ENCODE peak calls at places on chromosomes 11 and 22, in four cellular contexts. One of them, this sample, is unnamed.

GRCh38 chr11:12249590-12250260 is 127.6 kb upstream of the PARVA start:
- DNase-seq in psoas muscle: no peak
- DNase-seq in tibial artery: no peak
- DNase-seq in ascending aorta: no peak
- DNase-seq in this sample: no peak

GRCh38 chr11:117876049-117876340 is 463 bp downstream of the FXYD6 start:
- DNase-seq in ascending aorta: no peak
- DNase-seq in psoas muscle: no peak
- DNase-seq in tibial artery: no peak
- DNase-seq in this sample: no peak

GRCh38 chr11:72301486-72301885 is 57.5 kb upstream of the PHOX2A start:
- DNase-seq in ascending aorta: no peak
- DNase-seq in tibial artery: no peak
- DNase-seq in psoas muscle: no peak
- DNase-seq in this sample: no peak

GRCh38 chr11:132125855-132126841 is 755.7 kb downstream of the NTM start:
- DNase-seq in psoas muscle: peak
- DNase-seq in tibial artery: no peak
- DNase-seq in ascending aorta: no peak
- DNase-seq in this sample: no peak

GRCh38 chr11:121551463-121551862 is 98.7 kb upstream of the SORL1-AS1 start:
- DNase-seq in ascending aorta: no peak
- DNase-seq in psoas muscle: no peak
- DNase-seq in tibial artery: no peak
- DNase-seq in this sample: no peak

GRCh38 chr22:49152930-49153770 is 674.5 kb downstream of the BRD1 start:
- DNase-seq in ascending aorta: no peak
- DNase-seq in psoas muscle: no peak
- DNase-seq in tibial artery: peak
- DNase-seq in this sample: no peak

GRCh38 chr11:60085909-60086308 is 2.6 kb upstream of the MS4A2 start:
- DNase-seq in psoas muscle: no peak
- DNase-seq in ascending aorta: no peak
- DNase-seq in tibial artery: no peak
- DNase-seq in this sample: no peak

GRCh38 chr11:91446267-91446666 is 778.4 kb upstream of the FAT3 start:
- DNase-seq in psoas muscle: no peak
- DNase-seq in tibial artery: no peak
- DNase-seq in ascending aorta: no peak
- DNase-seq in this sample: no peak

GRCh38 chr11:104893876-104894275 is 4.4 kb downstream of the CASP12 start:
- DNase-seq in tibial artery: no peak
- DNase-seq in ascending aorta: no peak
- DNase-seq in psoas muscle: no peak
- DNase-seq in this sample: no peak

GRCh38 chr11:18171377-18172000 is 1.1 kb upstream of the MRGPRX4 start:
- DNase-seq in psoas muscle: no peak
- DNase-seq in ascending aorta: no peak
- DNase-seq in tibial artery: no peak
- DNase-seq in this sample: no peak

GRCh38 chr11:122333476-122333875 is 217.5 kb upstream of the BLID start:
- DNase-seq in tibial artery: no peak
- DNase-seq in psoas muscle: no peak
- DNase-seq in ascending aorta: no peak
- DNase-seq in this sample: no peak

GRCh38 chr11:120310875-120311274 is 14.2 kb upstream of the TLCD5 start:
- DNase-seq in psoas muscle: no peak
- DNase-seq in ascending aorta: no peak
- DNase-seq in tibial artery: no peak
- DNase-seq in this sample: no peak

GRCh38 chr11:73240190-73240781 is 22.2 kb downstream of the P2RY2 start:
- DNase-seq in ascending aorta: peak
- DNase-seq in tibial artery: no peak
- DNase-seq in psoas muscle: peak
- DNase-seq in this sample: no peak

GRCh38 chr11:9138133-9138453 is 46.7 kb upstream of the SCUBE2 start:
- DNase-seq in tibial artery: no peak
- DNase-seq in psoas muscle: no peak
- DNase-seq in ascending aorta: no peak
- DNase-seq in this sample: no peak

GRCh38 chr22:33073989-33074391 is 15.8 kb upstream of the SYN3 start:
- DNase-seq in psoas muscle: no peak
- DNase-seq in tibial artery: no peak
- DNase-seq in ascending aorta: no peak
- DNase-seq in this sample: no peak

GRCh38 chr11:117887431-117888139 is 11.1 kb upstream of the FXYD6 start:
- DNase-seq in tibial artery: no peak
- DNase-seq in psoas muscle: no peak
- DNase-seq in ascending aorta: no peak
- DNase-seq in this sample: no peak

GRCh38 chr11:17864478-17864941 is 129.9 kb downstream of the KCNC1 start:
- DNase-seq in tibial artery: no peak
- DNase-seq in ascending aorta: no peak
- DNase-seq in psoas muscle: no peak
- DNase-seq in this sample: no peak

GRCh38 chr11:12445001-12445400 is 67.6 kb downstream of the PARVA start:
- DNase-seq in tibial artery: no peak
- DNase-seq in psoas muscle: no peak
- DNase-seq in ascending aorta: no peak
- DNase-seq in this sample: no peak

GRCh38 chr11:87917111-87917510 is 258.1 kb downstream of the RAB38 start:
- DNase-seq in tibial artery: no peak
- DNase-seq in psoas muscle: no peak
- DNase-seq in ascending aorta: no peak
- DNase-seq in this sample: no peak

GRCh38 chr11:118928870-118929495 is 3.3 kb upstream of the BCL9L start:
- DNase-seq in ascending aorta: no peak
- DNase-seq in psoas muscle: peak
- DNase-seq in tibial artery: peak
- DNase-seq in this sample: no peak
- TF ChIP-seq CTCF in ascending aorta: no peak
- TF ChIP-seq CTCF in psoas muscle: no peak
- TF ChIP-seq CTCF in tibial artery: no peak
- TF ChIP-seq CTCF in this sample: no peak

DNA sequence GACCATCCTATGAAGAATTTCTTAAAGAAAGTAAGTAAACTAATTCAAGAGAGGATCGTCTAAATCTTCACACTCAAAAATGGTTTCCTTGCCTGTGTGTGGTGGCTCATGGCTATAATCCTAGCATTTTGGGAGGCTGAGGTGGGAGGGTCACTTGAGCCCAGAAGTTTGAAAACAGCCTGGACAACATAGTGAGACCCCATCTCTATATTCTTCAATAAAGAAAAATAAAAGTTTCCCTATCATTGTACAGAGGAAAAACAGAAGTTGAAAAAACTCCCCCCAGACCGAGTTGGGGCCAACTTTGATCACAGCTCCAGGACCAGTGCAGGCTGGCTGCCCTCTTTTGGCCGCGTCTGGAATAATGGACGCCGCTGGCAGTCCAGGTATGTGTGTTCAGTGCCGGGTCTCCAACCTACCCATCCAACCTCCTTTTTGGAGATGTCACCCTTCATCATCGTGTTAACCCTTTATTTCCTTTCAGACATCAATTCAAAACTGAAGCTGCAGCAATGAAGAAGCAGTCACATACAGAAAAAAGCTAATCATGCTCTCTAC is 3.0 kb downstream of the RPS25 start:
- DNase-seq in ascending aorta: no peak
- DNase-seq in tibial artery: no peak
- DNase-seq in psoas muscle: no peak
- DNase-seq in this sample: no peak
- TF ChIP-seq CTCF in ascending aorta: no peak
- TF ChIP-seq CTCF in tibial artery: no peak
- TF ChIP-seq CTCF in psoas muscle: peak
- TF ChIP-seq CTCF in this sample: no peak

DNA sequence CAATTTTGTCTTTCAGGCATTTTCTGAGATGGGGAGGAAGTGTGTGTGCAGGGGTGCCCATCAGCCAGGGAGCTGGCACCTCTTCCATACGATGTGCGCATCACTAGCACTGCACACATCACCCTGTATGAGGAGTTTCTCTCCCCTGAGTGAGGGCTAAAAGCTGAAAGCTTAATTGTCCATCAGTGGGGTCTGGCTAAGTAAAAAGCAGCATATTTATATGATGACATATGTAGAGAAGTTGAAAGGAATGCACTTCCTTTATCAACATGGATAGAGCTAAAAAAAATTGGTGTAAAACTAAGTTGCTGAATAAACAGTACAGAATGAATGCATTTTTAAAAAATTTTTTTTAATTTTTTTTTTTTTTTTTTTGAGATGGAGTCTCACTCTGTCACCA is 4.0 kb downstream of the VSTM5 start:
- DNase-seq in psoas muscle: no peak
- DNase-seq in ascending aorta: no peak
- DNase-seq in tibial artery: no peak
- DNase-seq in this sample: no peak
- TF ChIP-seq CTCF in psoas muscle: no peak
- TF ChIP-seq CTCF in ascending aorta: no peak
- TF ChIP-seq CTCF in tibial artery: no peak
- TF ChIP-seq CTCF in this sample: no peak

DNA sequence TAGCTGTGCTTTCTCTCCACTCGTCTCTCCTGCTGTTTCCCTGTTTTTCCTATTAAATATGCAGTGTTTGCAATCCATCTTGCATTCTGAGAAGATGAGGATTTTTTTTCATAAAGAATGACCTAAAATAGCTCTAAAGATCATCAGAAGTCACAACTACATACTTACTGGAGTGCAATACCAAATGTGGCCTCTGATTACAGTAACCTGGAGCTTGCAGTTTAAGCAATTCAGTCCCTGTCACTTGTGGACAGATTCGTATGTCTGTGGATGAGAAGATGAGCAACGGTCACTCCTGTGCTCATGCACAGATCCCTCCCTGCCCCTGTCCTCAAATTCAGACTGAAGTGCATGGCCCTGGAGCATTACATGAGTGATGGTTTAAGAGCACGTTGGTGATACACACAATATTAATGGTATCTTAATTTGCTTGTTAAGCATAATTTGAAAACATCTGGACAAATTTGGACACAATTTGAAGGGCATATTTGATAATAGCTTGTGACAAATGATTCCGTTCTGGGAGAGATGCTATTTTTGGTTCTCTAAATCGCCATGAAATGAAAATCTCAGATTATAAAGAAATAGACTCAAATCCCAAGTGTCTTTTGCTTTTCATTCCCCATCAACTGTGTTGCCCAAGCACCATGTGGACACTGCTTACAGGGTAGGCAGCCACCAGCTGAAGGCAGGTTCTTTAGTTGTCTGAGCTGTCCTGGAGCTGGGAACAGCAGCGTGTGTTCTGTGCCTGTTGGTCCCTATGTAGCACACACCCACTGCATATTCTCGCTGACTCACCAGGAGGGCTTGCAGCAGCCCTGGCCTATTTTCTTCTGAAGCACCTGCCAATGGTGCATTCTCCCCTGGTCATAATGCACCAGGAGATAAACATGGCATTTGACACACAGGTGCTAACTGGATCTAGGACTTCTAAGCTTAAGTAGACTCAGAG is 32.6 kb upstream of the PRAME start:
- DNase-seq in tibial artery: no peak
- DNase-seq in ascending aorta: no peak
- DNase-seq in psoas muscle: no peak
- DNase-seq in this sample: no peak
- TF ChIP-seq CTCF in tibial artery: no peak
- TF ChIP-seq CTCF in ascending aorta: no peak
- TF ChIP-seq CTCF in psoas muscle: no peak
- TF ChIP-seq CTCF in this sample: no peak

GRCh38 chr11:125224391-125225015 is 60.0 kb downstream of the PKNOX2 start:
- DNase-seq in psoas muscle: peak
- DNase-seq in ascending aorta: no peak
- DNase-seq in tibial artery: peak
- DNase-seq in this sample: no peak
- TF ChIP-seq CTCF in psoas muscle: peak
- TF ChIP-seq CTCF in ascending aorta: peak
- TF ChIP-seq CTCF in tibial artery: peak
- TF ChIP-seq CTCF in this sample: no peak

GRCh38 chr11:64653388-64653973 is 62.5 kb downstream of the SLC22A12 start:
- DNase-seq in ascending aorta: no peak
- DNase-seq in tibial artery: no peak
- DNase-seq in psoas muscle: no peak
- DNase-seq in this sample: no peak
- TF ChIP-seq CTCF in ascending aorta: no peak
- TF ChIP-seq CTCF in tibial artery: no peak
- TF ChIP-seq CTCF in psoas muscle: no peak
- TF ChIP-seq CTCF in this sample: no peak

GRCh38 chr22:42649261-42650056 is at the start of gene CYB5R3:
- DNase-seq in psoas muscle: peak
- DNase-seq in ascending aorta: peak
- DNase-seq in tibial artery: peak
- DNase-seq in this sample: peak
- TF ChIP-seq CTCF in psoas muscle: peak
- TF ChIP-seq CTCF in ascending aorta: peak
- TF ChIP-seq CTCF in tibial artery: no peak
- TF ChIP-seq CTCF in this sample: no peak

DNA sequence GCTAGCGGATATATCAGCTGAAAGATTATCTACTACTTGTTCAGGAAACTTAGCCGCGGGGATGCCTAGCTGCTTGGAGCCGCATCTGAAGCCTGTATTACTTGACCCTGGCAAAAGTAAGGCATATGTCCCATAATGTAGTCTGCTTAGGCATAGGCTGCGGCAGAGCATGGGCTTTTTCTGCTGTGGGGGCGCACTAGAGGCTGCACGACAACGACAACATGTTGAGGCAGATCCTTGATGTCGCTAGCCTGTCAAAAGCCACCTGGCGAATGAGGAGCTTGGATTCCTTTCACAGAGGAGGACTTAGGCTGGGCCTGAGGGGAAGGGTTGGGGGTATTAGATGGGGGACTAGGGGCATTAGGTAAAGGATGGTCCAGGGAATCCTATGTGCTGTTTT is 1.1 kb upstream of the OR52N2 start:
- DNase-seq in tibial artery: no peak
- DNase-seq in ascending aorta: no peak
- DNase-seq in psoas muscle: no peak
- DNase-seq in this sample: no peak
- TF ChIP-seq CTCF in tibial artery: no peak
- TF ChIP-seq CTCF in ascending aorta: no peak
- TF ChIP-seq CTCF in psoas muscle: no peak
- TF ChIP-seq CTCF in this sample: no peak